ENCODE peak calls at places on chromosomes 4 and X, in five cellular contexts. One of them, this sample, is unnamed.

GRCh38 chrX:53284684-53285447 is 3.5 kb upstream of the IQSEC2 start:
- DNase-seq in cardiac muscle cell: peak; percentile 45
- DNase-seq in CD8-positive, alpha-beta T cell: peak; percentile 27
- DNase-seq in SK-N-SH: peak; percentile 83
- DNase-seq in adrenal gland: peak; percentile 59
- DNase-seq in this sample: peak; percentile 53

GRCh38 chrX:291411-291901 is 10.3 kb downstream of the PLCXD1 start:
- DNase-seq in cardiac muscle cell: no peak
- DNase-seq in SK-N-SH: no peak
- DNase-seq in CD8-positive, alpha-beta T cell: no peak
- DNase-seq in adrenal gland: peak; percentile 12
- DNase-seq in this sample: peak; percentile 1

GRCh38 chr4:112910109-112910736 is 139.2 kb upstream of the ANK2 start:
- DNase-seq in adrenal gland: peak; percentile 17
- DNase-seq in CD8-positive, alpha-beta T cell: no peak
- DNase-seq in SK-N-SH: peak; percentile 33
- DNase-seq in cardiac muscle cell: peak; percentile 90
- DNase-seq in this sample: peak; percentile 12

GRCh38 chr4:188412499-188412898 is 273.3 kb downstream of the TRIML1 start:
- DNase-seq in adrenal gland: no peak
- DNase-seq in cardiac muscle cell: no peak
- DNase-seq in SK-N-SH: no peak
- DNase-seq in CD8-positive, alpha-beta T cell: no peak
- DNase-seq in this sample: no peak

GRCh38 chr4:3046623-3047022 is 27.7 kb downstream of the HTT-AS start:
- DNase-seq in cardiac muscle cell: no peak
- DNase-seq in SK-N-SH: no peak
- DNase-seq in CD8-positive, alpha-beta T cell: no peak
- DNase-seq in adrenal gland: no peak
- DNase-seq in this sample: no peak

GRCh38 chr4:2407991-2408342 is 10.5 kb downstream of the ZFYVE28 start:
- DNase-seq in CD8-positive, alpha-beta T cell: no peak
- DNase-seq in adrenal gland: no peak
- DNase-seq in cardiac muscle cell: no peak
- DNase-seq in SK-N-SH: no peak
- DNase-seq in this sample: no peak

GRCh38 chr4:184375027-184375426 is 99.3 kb downstream of the IRF2 start:
- DNase-seq in SK-N-SH: no peak
- DNase-seq in cardiac muscle cell: no peak
- DNase-seq in CD8-positive, alpha-beta T cell: no peak
- DNase-seq in adrenal gland: no peak
- DNase-seq in this sample: no peak

GRCh38 chr4:53748328-53748772 is 157.1 kb upstream of the LNX1 start:
- DNase-seq in cardiac muscle cell: no peak
- DNase-seq in adrenal gland: no peak
- DNase-seq in CD8-positive, alpha-beta T cell: no peak
- DNase-seq in SK-N-SH: no peak
- DNase-seq in this sample: no peak

GRCh38 chrX:14409341-14409740 is 120.0 kb upstream of the GLRA2 start:
- DNase-seq in adrenal gland: no peak
- DNase-seq in cardiac muscle cell: no peak
- DNase-seq in CD8-positive, alpha-beta T cell: no peak
- DNase-seq in SK-N-SH: no peak
- DNase-seq in this sample: no peak

GRCh38 chrX:42776195-42776594 is 1.8 kb downstream of the PPP1R2C start:
- DNase-seq in cardiac muscle cell: peak; percentile 86
- DNase-seq in CD8-positive, alpha-beta T cell: no peak
- DNase-seq in SK-N-SH: no peak
- DNase-seq in adrenal gland: no peak
- DNase-seq in this sample: no peak

GRCh38 chr4:40197879-40198689 is 1.3 kb downstream of the RHOH start:
- DNase-seq in cardiac muscle cell: no peak
- DNase-seq in CD8-positive, alpha-beta T cell: peak; percentile 46
- DNase-seq in adrenal gland: no peak
- DNase-seq in SK-N-SH: no peak
- DNase-seq in this sample: no peak

GRCh38 chr4:151862766-151863165 is 102.0 kb upstream of the GATB start:
- DNase-seq in CD8-positive, alpha-beta T cell: no peak
- DNase-seq in adrenal gland: no peak
- DNase-seq in SK-N-SH: no peak
- DNase-seq in cardiac muscle cell: no peak
- DNase-seq in this sample: no peak

GRCh38 chrX:135477576-135477975 is 42.9 kb upstream of the INTS6L start:
- DNase-seq in CD8-positive, alpha-beta T cell: peak; percentile 45
- DNase-seq in cardiac muscle cell: peak; percentile 87
- DNase-seq in adrenal gland: peak; percentile 89
- DNase-seq in SK-N-SH: peak; percentile 20
- DNase-seq in this sample: peak; percentile 90

GRCh38 chr4:77418333-77418732 is 187.3 kb upstream of the CXCL13 start:
- DNase-seq in CD8-positive, alpha-beta T cell: no peak
- DNase-seq in cardiac muscle cell: peak; percentile 24
- DNase-seq in adrenal gland: no peak
- DNase-seq in SK-N-SH: peak; percentile 8
- DNase-seq in this sample: no peak

GRCh38 chr4:75831856-75832405 is 70.3 kb downstream of the PPEF2 start:
- DNase-seq in SK-N-SH: no peak
- DNase-seq in adrenal gland: peak; percentile 41
- DNase-seq in cardiac muscle cell: no peak
- DNase-seq in CD8-positive, alpha-beta T cell: no peak
- DNase-seq in this sample: no peak

GRCh38 chr4:150212927-150213326 is 134.7 kb downstream of the DCLK2 start:
- DNase-seq in cardiac muscle cell: no peak
- DNase-seq in adrenal gland: no peak
- DNase-seq in SK-N-SH: no peak
- DNase-seq in CD8-positive, alpha-beta T cell: no peak
- DNase-seq in this sample: peak; percentile 48

GRCh38 chr4:173001571-173001970 is 167.0 kb upstream of the GALNT7 start:
- DNase-seq in adrenal gland: no peak
- DNase-seq in SK-N-SH: no peak
- DNase-seq in CD8-positive, alpha-beta T cell: no peak
- DNase-seq in cardiac muscle cell: peak; percentile 12
- DNase-seq in this sample: no peak

GRCh38 chr4:5366421-5366820 is 315.1 kb downstream of the STK32B start:
- DNase-seq in CD8-positive, alpha-beta T cell: no peak
- DNase-seq in cardiac muscle cell: no peak
- DNase-seq in SK-N-SH: no peak
- DNase-seq in adrenal gland: no peak
- DNase-seq in this sample: no peak

GRCh38 chr4:81084624-81085023 is 54.1 kb downstream of the BMP3 start:
- DNase-seq in SK-N-SH: no peak
- DNase-seq in cardiac muscle cell: peak; percentile 38
- DNase-seq in adrenal gland: no peak
- DNase-seq in CD8-positive, alpha-beta T cell: no peak
- DNase-seq in this sample: no peak

GRCh38 chr4:19987746-19988145 is 264.0 kb upstream of the SLIT2 start:
- DNase-seq in CD8-positive, alpha-beta T cell: no peak
- DNase-seq in adrenal gland: no peak
- DNase-seq in SK-N-SH: no peak
- DNase-seq in cardiac muscle cell: peak; percentile 61
- DNase-seq in this sample: no peak

GRCh38 chr4:147786031-147786430 is 54.1 kb downstream of the ARHGAP10 start:
- DNase-seq in adrenal gland: no peak
- DNase-seq in SK-N-SH: no peak
- DNase-seq in CD8-positive, alpha-beta T cell: no peak
- DNase-seq in cardiac muscle cell: no peak
- DNase-seq in this sample: no peak

GRCh38 chr4:111546881-111547280 is 598.4 kb upstream of the FAM241A start:
- DNase-seq in SK-N-SH: no peak
- DNase-seq in CD8-positive, alpha-beta T cell: no peak
- DNase-seq in adrenal gland: no peak
- DNase-seq in cardiac muscle cell: no peak
- DNase-seq in this sample: no peak

DNA sequence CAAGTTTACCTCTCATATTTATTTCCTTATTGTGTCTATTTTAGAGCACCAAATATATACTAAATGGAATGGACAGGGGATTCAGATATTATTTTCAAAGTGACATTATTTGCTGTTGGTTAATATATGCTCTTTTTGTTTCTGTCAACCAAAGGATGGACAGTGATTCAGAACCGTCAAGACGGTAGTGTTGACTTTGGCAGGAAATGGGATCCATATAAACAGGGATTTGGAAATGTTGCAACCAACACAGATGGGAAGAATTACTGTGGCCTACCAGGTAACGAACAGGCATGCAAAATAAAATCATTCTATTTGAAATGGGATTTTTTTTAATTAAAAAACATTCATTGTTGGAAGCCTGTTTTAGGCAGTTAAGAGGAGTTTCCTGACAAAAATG is 6.2 kb downstream of the FGB start:
- DNase-seq in cardiac muscle cell: no peak
- DNase-seq in SK-N-SH: no peak
- DNase-seq in adrenal gland: no peak
- DNase-seq in CD8-positive, alpha-beta T cell: no peak
- DNase-seq in this sample: no peak
- H3K9me3 ChIP-seq in cardiac muscle cell: no peaks in the 10 kb centered on the region
- H3K9me3 ChIP-seq in SK-N-SH: no peaks in the 10 kb centered on the region
- H3K9me3 ChIP-seq in adrenal gland: no peaks in the 10 kb centered on the region
- H3K9me3 ChIP-seq in CD8-positive, alpha-beta T cell: no peaks in the 10 kb centered on the region
- H3K9me3 ChIP-seq in this sample: no peaks in the 10 kb centered on the region

GRCh38 chrX:134181261-134181660 is 55.7 kb upstream of the CCDC160 start:
- DNase-seq in CD8-positive, alpha-beta T cell: no peak
- DNase-seq in SK-N-SH: no peak
- DNase-seq in cardiac muscle cell: no peak
- DNase-seq in adrenal gland: no peak
- DNase-seq in this sample: no peak

GRCh38 chrX:134180566-134180965 is 56.4 kb upstream of the CCDC160 start:
- DNase-seq in cardiac muscle cell: no peak
- DNase-seq in adrenal gland: no peak
- DNase-seq in CD8-positive, alpha-beta T cell: no peak
- DNase-seq in SK-N-SH: no peak
- DNase-seq in this sample: no peak

GRCh38 chrX:134186362-134187121 is 50.4 kb upstream of the CCDC160 start:
- DNase-seq in adrenal gland: no peak
- DNase-seq in SK-N-SH: no peak
- DNase-seq in cardiac muscle cell: no peak
- DNase-seq in CD8-positive, alpha-beta T cell: peak; percentile 63
- DNase-seq in this sample: no peak

GRCh38 chrX:134184936-134185335 is 52.0 kb upstream of the CCDC160 start:
- DNase-seq in CD8-positive, alpha-beta T cell: no peak
- DNase-seq in SK-N-SH: no peak
- DNase-seq in adrenal gland: no peak
- DNase-seq in cardiac muscle cell: no peak
- DNase-seq in this sample: no peak

GRCh38 chrX:134183665-134184064 is 53.3 kb upstream of the CCDC160 start:
- DNase-seq in CD8-positive, alpha-beta T cell: no peak
- DNase-seq in adrenal gland: no peak
- DNase-seq in cardiac muscle cell: no peak
- DNase-seq in SK-N-SH: no peak
- DNase-seq in this sample: no peak
- H3K4me1 ChIP-seq in CD8-positive, alpha-beta T cell: peaks cover 18% of the 10 kb centered on the region
- H3K4me1 ChIP-seq in adrenal gland: no peaks in the 10 kb centered on the region
- H3K4me1 ChIP-seq in cardiac muscle cell: peaks cover 43% of the 10 kb centered on the region
- H3K4me1 ChIP-seq in SK-N-SH: no peaks in the 10 kb centered on the region
- H3K4me1 ChIP-seq in this sample: no peaks in the 10 kb centered on the region

GRCh38 chr4:12324965-12325364 is 896.3 kb upstream of the HS3ST1 start:
- DNase-seq in adrenal gland: no peak
- DNase-seq in SK-N-SH: no peak
- DNase-seq in CD8-positive, alpha-beta T cell: no peak
- DNase-seq in cardiac muscle cell: no peak
- DNase-seq in this sample: no peak
- H3K9me3 ChIP-seq in adrenal gland: no peaks in the 10 kb centered on the region
- H3K9me3 ChIP-seq in SK-N-SH: no peaks in the 10 kb centered on the region
- H3K9me3 ChIP-seq in CD8-positive, alpha-beta T cell: no peaks in the 10 kb centered on the region
- H3K9me3 ChIP-seq in cardiac muscle cell: no peaks in the 10 kb centered on the region
- H3K9me3 ChIP-seq in this sample: no peaks in the 10 kb centered on the region

GRCh38 chrX:150036641-150037040 is 98.3 kb upstream of the EOLA2 start:
- DNase-seq in CD8-positive, alpha-beta T cell: no peak
- DNase-seq in cardiac muscle cell: no peak
- DNase-seq in SK-N-SH: no peak
- DNase-seq in adrenal gland: no peak
- DNase-seq in this sample: no peak
- H3K4me1 ChIP-seq in CD8-positive, alpha-beta T cell: no peaks in the 10 kb centered on the region
- H3K4me1 ChIP-seq in cardiac muscle cell: no peaks in the 10 kb centered on the region
- H3K4me1 ChIP-seq in SK-N-SH: no peaks in the 10 kb centered on the region
- H3K4me1 ChIP-seq in adrenal gland: no peaks in the 10 kb centered on the region
- H3K4me1 ChIP-seq in this sample: no peaks in the 10 kb centered on the region

DNA sequence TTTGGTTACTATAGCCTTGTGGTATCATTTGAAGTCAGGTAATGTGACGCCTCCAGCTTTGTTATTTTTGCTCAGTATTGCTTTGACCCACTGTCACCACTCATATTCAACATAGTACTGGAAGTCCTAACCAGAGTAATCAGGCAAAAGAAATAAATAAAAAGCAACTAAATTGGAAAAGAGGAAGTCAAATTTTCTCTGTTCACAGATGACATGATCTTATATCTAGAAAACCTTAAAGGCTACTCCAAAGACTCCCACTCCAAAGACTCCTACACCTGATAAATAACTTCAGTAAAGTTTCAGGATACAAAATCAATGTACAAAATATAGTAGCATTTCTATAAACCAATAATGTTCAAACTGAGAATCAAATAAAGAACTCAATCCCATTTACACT is 348.6 kb downstream of the CXXC4 start:
- DNase-seq in SK-N-SH: no peak
- DNase-seq in CD8-positive, alpha-beta T cell: no peak
- DNase-seq in adrenal gland: no peak
- DNase-seq in cardiac muscle cell: no peak
- DNase-seq in this sample: no peak
- H3K9me3 ChIP-seq in SK-N-SH: no peaks in the 10 kb centered on the region
- H3K9me3 ChIP-seq in CD8-positive, alpha-beta T cell: no peaks in the 10 kb centered on the region
- H3K9me3 ChIP-seq in adrenal gland: no peaks in the 10 kb centered on the region
- H3K9me3 ChIP-seq in cardiac muscle cell: no peaks in the 10 kb centered on the region
- H3K9me3 ChIP-seq in this sample: no peaks in the 10 kb centered on the region